ENCODE peak calls at places on chromosomes 6 and 20, in seven cellular contexts. One of them, this sample, is unnamed.

GRCh38 chr6:148147431-148147830 is 195.2 kb upstream of the SASH1 start:
- DNase-seq in ureter: no peak
- DNase-seq in CD8-positive, alpha-beta memory T cell: no peak
- DNase-seq in caudate nucleus: no peak
- DNase-seq in fibroblast of mammary gland: no peak
- DNase-seq in OCI-LY7: no peak
- DNase-seq in NCI-H510A treated with DMSO at 0.1 percent for 48 hours: no peak
- DNase-seq in this sample: no peak

GRCh38 chr20:7094438-7094997 is 327.0 kb downstream of the BMP2 start:
- DNase-seq in ureter: no peak
- DNase-seq in CD8-positive, alpha-beta memory T cell: no peak
- DNase-seq in caudate nucleus: no peak
- DNase-seq in fibroblast of mammary gland: peak; percentile 19
- DNase-seq in OCI-LY7: peak; percentile 70
- DNase-seq in NCI-H510A treated with DMSO at 0.1 percent for 48 hours: peak; percentile 72
- DNase-seq in this sample: no peak

GRCh38 chr6:125377621-125378020 is 75.9 kb upstream of the HDDC2 start:
- DNase-seq in ureter: no peak
- DNase-seq in CD8-positive, alpha-beta memory T cell: no peak
- DNase-seq in caudate nucleus: no peak
- DNase-seq in fibroblast of mammary gland: peak; percentile 88
- DNase-seq in OCI-LY7: no peak
- DNase-seq in NCI-H510A treated with DMSO at 0.1 percent for 48 hours: no peak
- DNase-seq in this sample: no peak

GRCh38 chr6:41690541-41691330 is 44.7 kb downstream of the TFEB start:
- DNase-seq in ureter: no peak
- DNase-seq in CD8-positive, alpha-beta memory T cell: no peak
- DNase-seq in caudate nucleus: no peak
- DNase-seq in fibroblast of mammary gland: no peak
- DNase-seq in OCI-LY7: no peak
- DNase-seq in NCI-H510A treated with DMSO at 0.1 percent for 48 hours: no peak
- DNase-seq in this sample: no peak

GRCh38 chr6:70957284-70957617 is 391 bp upstream of the B3GAT2 start:
- DNase-seq in ureter: no peak
- DNase-seq in CD8-positive, alpha-beta memory T cell: no peak
- DNase-seq in caudate nucleus: peak; percentile 35
- DNase-seq in fibroblast of mammary gland: no peak
- DNase-seq in OCI-LY7: no peak
- DNase-seq in NCI-H510A treated with DMSO at 0.1 percent for 48 hours: no peak
- DNase-seq in this sample: no peak

GRCh38 chr20:23664954-23665353 is 23.9 kb downstream of the CST4 start:
- DNase-seq in ureter: no peak
- DNase-seq in CD8-positive, alpha-beta memory T cell: no peak
- DNase-seq in caudate nucleus: no peak
- DNase-seq in fibroblast of mammary gland: no peak
- DNase-seq in OCI-LY7: no peak
- DNase-seq in NCI-H510A treated with DMSO at 0.1 percent for 48 hours: no peak
- DNase-seq in this sample: no peak

GRCh38 chr20:4666001-4666470 is 55.7 kb upstream of the PRND start:
- DNase-seq in ureter: no peak
- DNase-seq in CD8-positive, alpha-beta memory T cell: peak; percentile 38
- DNase-seq in caudate nucleus: no peak
- DNase-seq in fibroblast of mammary gland: peak; percentile 63
- DNase-seq in OCI-LY7: no peak
- DNase-seq in NCI-H510A treated with DMSO at 0.1 percent for 48 hours: no peak
- DNase-seq in this sample: peak; percentile 52

GRCh38 chr20:2132461-2132901 is 30.9 kb downstream of the STK35 start:
- DNase-seq in ureter: no peak
- DNase-seq in CD8-positive, alpha-beta memory T cell: no peak
- DNase-seq in caudate nucleus: no peak
- DNase-seq in fibroblast of mammary gland: peak; percentile 31
- DNase-seq in OCI-LY7: no peak
- DNase-seq in NCI-H510A treated with DMSO at 0.1 percent for 48 hours: peak; percentile 16
- DNase-seq in this sample: no peak

GRCh38 chr6:3819161-3820110 is 29.7 kb upstream of the FAM50B start:
- DNase-seq in ureter: no peak
- DNase-seq in CD8-positive, alpha-beta memory T cell: no peak
- DNase-seq in caudate nucleus: no peak
- DNase-seq in fibroblast of mammary gland: peak; percentile 35
- DNase-seq in OCI-LY7: no peak
- DNase-seq in NCI-H510A treated with DMSO at 0.1 percent for 48 hours: no peak
- DNase-seq in this sample: no peak

GRCh38 chr20:58372836-58373235 is 16.2 kb upstream of the VAPB start:
- DNase-seq in ureter: no peak
- DNase-seq in CD8-positive, alpha-beta memory T cell: no peak
- DNase-seq in caudate nucleus: no peak
- DNase-seq in fibroblast of mammary gland: no peak
- DNase-seq in OCI-LY7: no peak
- DNase-seq in NCI-H510A treated with DMSO at 0.1 percent for 48 hours: no peak
- DNase-seq in this sample: no peak

GRCh38 chr20:63108247-63108646 is 101.5 kb upstream of the BHLHE23 start:
- DNase-seq in ureter: no peak
- DNase-seq in CD8-positive, alpha-beta memory T cell: no peak
- DNase-seq in caudate nucleus: no peak
- DNase-seq in fibroblast of mammary gland: no peak
- DNase-seq in OCI-LY7: no peak
- DNase-seq in NCI-H510A treated with DMSO at 0.1 percent for 48 hours: no peak
- DNase-seq in this sample: no peak

GRCh38 chr6:54264581-54265272 is 43.5 kb upstream of the TINAG start:
- DNase-seq in ureter: no peak
- DNase-seq in CD8-positive, alpha-beta memory T cell: no peak
- DNase-seq in caudate nucleus: no peak
- DNase-seq in fibroblast of mammary gland: peak; percentile 39
- DNase-seq in OCI-LY7: no peak
- DNase-seq in NCI-H510A treated with DMSO at 0.1 percent for 48 hours: no peak
- DNase-seq in this sample: no peak

GRCh38 chr6:80338201-80338836 is 231.8 kb downstream of the BCKDHB start:
- DNase-seq in ureter: no peak
- DNase-seq in CD8-positive, alpha-beta memory T cell: peak; percentile 43
- DNase-seq in caudate nucleus: no peak
- DNase-seq in fibroblast of mammary gland: peak; percentile 53
- DNase-seq in OCI-LY7: peak; percentile 35
- DNase-seq in NCI-H510A treated with DMSO at 0.1 percent for 48 hours: no peak
- DNase-seq in this sample: peak; percentile 59

GRCh38 chr6:157830354-157831017 is 7.4 kb downstream of the SNX9 start:
- DNase-seq in ureter: no peak
- DNase-seq in CD8-positive, alpha-beta memory T cell: no peak
- DNase-seq in caudate nucleus: no peak
- DNase-seq in fibroblast of mammary gland: no peak
- DNase-seq in OCI-LY7: no peak
- DNase-seq in NCI-H510A treated with DMSO at 0.1 percent for 48 hours: no peak
- DNase-seq in this sample: peak; percentile 22

GRCh38 chr6:28673800-28674671 is 148.4 kb downstream of the GPX5 start:
- DNase-seq in ureter: no peak
- DNase-seq in CD8-positive, alpha-beta memory T cell: no peak
- DNase-seq in caudate nucleus: peak; percentile 69
- DNase-seq in fibroblast of mammary gland: peak; percentile 78
- DNase-seq in OCI-LY7: no peak
- DNase-seq in NCI-H510A treated with DMSO at 0.1 percent for 48 hours: no peak
- DNase-seq in this sample: no peak

GRCh38 chr20:61822396-61822795 is 243.3 kb downstream of the TAF4 start:
- DNase-seq in ureter: no peak
- DNase-seq in CD8-positive, alpha-beta memory T cell: no peak
- DNase-seq in caudate nucleus: no peak
- DNase-seq in fibroblast of mammary gland: no peak
- DNase-seq in OCI-LY7: no peak
- DNase-seq in NCI-H510A treated with DMSO at 0.1 percent for 48 hours: no peak
- DNase-seq in this sample: no peak

GRCh38 chr6:105097288-105097687 is 82.5 kb downstream of the POPDC3 start:
- DNase-seq in ureter: no peak
- DNase-seq in CD8-positive, alpha-beta memory T cell: no peak
- DNase-seq in caudate nucleus: no peak
- DNase-seq in fibroblast of mammary gland: no peak
- DNase-seq in OCI-LY7: no peak
- DNase-seq in NCI-H510A treated with DMSO at 0.1 percent for 48 hours: no peak
- DNase-seq in this sample: no peak

GRCh38 chr6:156960525-156960924 is 183.3 kb downstream of the ARID1B start:
- DNase-seq in ureter: no peak
- DNase-seq in CD8-positive, alpha-beta memory T cell: no peak
- DNase-seq in caudate nucleus: no peak
- DNase-seq in fibroblast of mammary gland: no peak
- DNase-seq in OCI-LY7: no peak
- DNase-seq in NCI-H510A treated with DMSO at 0.1 percent for 48 hours: no peak
- DNase-seq in this sample: no peak

GRCh38 chr20:25546048-25546447 is 39.3 kb downstream of the NINL start:
- DNase-seq in ureter: no peak
- DNase-seq in CD8-positive, alpha-beta memory T cell: no peak
- DNase-seq in caudate nucleus: no peak
- DNase-seq in fibroblast of mammary gland: no peak
- DNase-seq in OCI-LY7: no peak
- DNase-seq in NCI-H510A treated with DMSO at 0.1 percent for 48 hours: peak; percentile 36
- DNase-seq in this sample: no peak

GRCh38 chr6:53469163-53469562 is 75.7 kb downstream of the GCLC start:
- DNase-seq in ureter: no peak
- DNase-seq in CD8-positive, alpha-beta memory T cell: no peak
- DNase-seq in caudate nucleus: no peak
- DNase-seq in fibroblast of mammary gland: no peak
- DNase-seq in OCI-LY7: no peak
- DNase-seq in NCI-H510A treated with DMSO at 0.1 percent for 48 hours: no peak
- DNase-seq in this sample: peak; percentile 32

GRCh38 chr6:47524136-47524840 is 46.7 kb downstream of the CD2AP start:
- DNase-seq in ureter: no peak
- DNase-seq in CD8-positive, alpha-beta memory T cell: no peak
- DNase-seq in caudate nucleus: no peak
- DNase-seq in fibroblast of mammary gland: no peak
- DNase-seq in OCI-LY7: no peak
- DNase-seq in NCI-H510A treated with DMSO at 0.1 percent for 48 hours: no peak
- DNase-seq in this sample: no peak

GRCh38 chr20:50323777-50324604 is 133.4 kb downstream of the CEBPB start:
- DNase-seq in ureter: no peak
- DNase-seq in CD8-positive, alpha-beta memory T cell: no peak
- DNase-seq in caudate nucleus: no peak
- DNase-seq in fibroblast of mammary gland: no peak
- DNase-seq in OCI-LY7: no peak
- DNase-seq in NCI-H510A treated with DMSO at 0.1 percent for 48 hours: no peak
- DNase-seq in this sample: no peak

GRCh38 chr6:1686117-1687098 is 76.7 kb downstream of the FOXC1 start:
- DNase-seq in ureter: peak; percentile 65
- DNase-seq in CD8-positive, alpha-beta memory T cell: no peak
- DNase-seq in caudate nucleus: no peak
- DNase-seq in fibroblast of mammary gland: peak; percentile 94
- DNase-seq in OCI-LY7: no peak
- DNase-seq in NCI-H510A treated with DMSO at 0.1 percent for 48 hours: peak; percentile 45
- DNase-seq in this sample: no peak

GRCh38 chr6:139777202-139777970 is 402.9 kb upstream of the CITED2 start:
- DNase-seq in ureter: no peak
- DNase-seq in CD8-positive, alpha-beta memory T cell: no peak
- DNase-seq in caudate nucleus: no peak
- DNase-seq in fibroblast of mammary gland: no peak
- DNase-seq in OCI-LY7: no peak
- DNase-seq in NCI-H510A treated with DMSO at 0.1 percent for 48 hours: no peak
- DNase-seq in this sample: no peak

GRCh38 chr6:39073471-39074355 is 25.1 kb downstream of the GLP1R start:
- DNase-seq in ureter: no peak
- DNase-seq in CD8-positive, alpha-beta memory T cell: no peak
- DNase-seq in caudate nucleus: no peak
- DNase-seq in fibroblast of mammary gland: no peak
- DNase-seq in OCI-LY7: no peak
- DNase-seq in NCI-H510A treated with DMSO at 0.1 percent for 48 hours: no peak
- DNase-seq in this sample: no peak

GRCh38 chr6:24524801-24525200 is 30.0 kb downstream of the ALDH5A1 start:
- DNase-seq in ureter: no peak
- DNase-seq in CD8-positive, alpha-beta memory T cell: no peak
- DNase-seq in caudate nucleus: no peak
- DNase-seq in fibroblast of mammary gland: peak; percentile 59
- DNase-seq in OCI-LY7: peak; percentile 81
- DNase-seq in NCI-H510A treated with DMSO at 0.1 percent for 48 hours: peak; percentile 3
- DNase-seq in this sample: no peak

GRCh38 chr6:149026530-149026942 is 279.7 kb downstream of the UST start:
- DNase-seq in ureter: no peak
- DNase-seq in CD8-positive, alpha-beta memory T cell: no peak
- DNase-seq in caudate nucleus: no peak
- DNase-seq in fibroblast of mammary gland: peak; percentile 97
- DNase-seq in OCI-LY7: peak; percentile 74
- DNase-seq in NCI-H510A treated with DMSO at 0.1 percent for 48 hours: peak; percentile 83
- DNase-seq in this sample: no peak

GRCh38 chr20:17601957-17602356 is 32.1 kb downstream of the DSTN start:
- DNase-seq in ureter: no peak
- DNase-seq in CD8-positive, alpha-beta memory T cell: no peak
- DNase-seq in caudate nucleus: no peak
- DNase-seq in fibroblast of mammary gland: no peak
- DNase-seq in OCI-LY7: no peak
- DNase-seq in NCI-H510A treated with DMSO at 0.1 percent for 48 hours: no peak
- DNase-seq in this sample: no peak

GRCh38 chr6:10146723-10147451 is 268.0 kb downstream of the TFAP2A start:
- DNase-seq in ureter: no peak
- DNase-seq in CD8-positive, alpha-beta memory T cell: no peak
- DNase-seq in caudate nucleus: peak; percentile 5
- DNase-seq in fibroblast of mammary gland: no peak
- DNase-seq in OCI-LY7: peak; percentile 51
- DNase-seq in NCI-H510A treated with DMSO at 0.1 percent for 48 hours: no peak
- DNase-seq in this sample: no peak

GRCh38 chr6:132733288-132733687 is 19.4 kb upstream of the VNN1 start:
- DNase-seq in ureter: no peak
- DNase-seq in CD8-positive, alpha-beta memory T cell: no peak
- DNase-seq in caudate nucleus: no peak
- DNase-seq in fibroblast of mammary gland: no peak
- DNase-seq in OCI-LY7: no peak
- DNase-seq in NCI-H510A treated with DMSO at 0.1 percent for 48 hours: no peak
- DNase-seq in this sample: no peak

GRCh38 chr6:93917216-93917615 is 497.9 kb upstream of the EPHA7 start:
- DNase-seq in ureter: no peak
- DNase-seq in CD8-positive, alpha-beta memory T cell: no peak
- DNase-seq in caudate nucleus: no peak
- DNase-seq in fibroblast of mammary gland: no peak
- DNase-seq in OCI-LY7: no peak
- DNase-seq in NCI-H510A treated with DMSO at 0.1 percent for 48 hours: no peak
- DNase-seq in this sample: no peak